ENCODE peak calls at places on chromosome 22, in six cellular contexts. O is thoracic aorta; B is CD4-positive, alpha-beta T cell; J is endodermal cell; W is foreskin fibroblast; F is spleen. U is an unnamed sample.

GRCh38 chr22:42993651-42994275 is 21.2 kb downstream of the PACSIN2 start:
- DNase-seq in O (no peak), B (no peak), J (no peak), W (peak; percentile 46), F (no peak), U (no peak)

GRCh38 chr22:41050873-41051272 is 41.5 kb upstream of the EP300 start:
- DNase-seq in O (no peak), B (no peak), J (no peak), W (no peak), F (no peak), U (no peak)

GRCh38 chr22:29469755-29470154 is 10.3 kb upstream of the NEFH start:
- DNase-seq in O (no peak), B (no peak), J (peak; percentile 77), W (no peak), F (no peak), U (no peak)

GRCh38 chr22:24975813-24976341 is 23.4 kb downstream of the KIAA1671 start:
- DNase-seq in O (no peak), B (no peak), J (no peak), W (no peak), F (no peak), U (no peak)

GRCh38 chr22:22931557-22932270 is 44.1 kb downstream of the IGLL5 start:
- DNase-seq in O (no peak), B (no peak), J (no peak), W (no peak), F (peak; percentile 77), U (no peak)

GRCh38 chr22:36081023-36081431 is 52.4 kb upstream of the RBFOX2 start:
- DNase-seq in O (no peak), B (no peak), J (no peak), W (peak; percentile 79), F (no peak), U (no peak)

GRCh38 chr22:41939981-41940852 is 6.7 kb downstream of the CENPM start:
- DNase-seq in O (no peak), B (peak; percentile 92), J (peak; percentile 47), W (no peak), F (peak; percentile 95), U (peak; percentile 84)

GRCh38 chr22:48503876-48504275 is 1323.8 kb downstream of the BRD1 start:
- DNase-seq in O (no peak), B (no peak), J (no peak), W (no peak), F (peak; percentile 31), U (no peak)

GRCh38 chr22:40922484-40923303 is 28.5 kb upstream of the RBX1 start:
- DNase-seq in O (no peak), B (no peak), J (no peak), W (peak; percentile 43), F (no peak), U (no peak)

GRCh38 chr22:48779661-48780596 is 1047.7 kb downstream of the BRD1 start:
- DNase-seq in O (no peak), B (no peak), J (peak; percentile 33), W (no peak), F (no peak), U (no peak)

GRCh38 chr22:44848296-44848741 is 95.9 kb downstream of the ARHGAP8 start:
- DNase-seq in O (no peak), B (no peak), J (peak; percentile 38), W (no peak), F (no peak), U (no peak)

GRCh38 chr22:32803020-32803758 is 1.7 kb downstream of the TIMP3 start:
- DNase-seq in O (no peak), B (no peak), J (peak; percentile 67), W (no peak), F (no peak), U (no peak)

GRCh38 chr22:43878831-43879550 is 12.8 kb downstream of the PNPLA5 start:
- DNase-seq in O (no peak), B (no peak), J (peak; percentile 32), W (no peak), F (peak; percentile 49), U (no peak)

GRCh38 chr22:35914665-35915476 is 113.8 kb downstream of the RBFOX2 start:
- DNase-seq in O (peak; percentile 33), B (no peak), J (peak; percentile 89), W (peak; percentile 86), F (no peak), U (no peak)

GRCh38 chr22:47031628-47031915 is 269.1 kb downstream of the TBC1D22A start:
- DNase-seq in O (no peak), B (no peak), J (no peak), W (no peak), F (peak; percentile 59), U (no peak)

GRCh38 chr22:42340695-42341383 is 70.4 kb upstream of the TCF20 start:
- DNase-seq in O (no peak), B (no peak), J (peak; percentile 85), W (no peak), F (no peak), U (no peak)

GRCh38 chr22:26975865-26976264 is 318.5 kb downstream of the MIAT start:
- DNase-seq in O (no peak), B (no peak), J (no peak), W (no peak), F (no peak), U (no peak)
- TF ChIP-seq CTCF in O (no peak), B (no peak), J (peak; percentile 65), W (no peak), F (no peak), U (no peak)

DNA sequence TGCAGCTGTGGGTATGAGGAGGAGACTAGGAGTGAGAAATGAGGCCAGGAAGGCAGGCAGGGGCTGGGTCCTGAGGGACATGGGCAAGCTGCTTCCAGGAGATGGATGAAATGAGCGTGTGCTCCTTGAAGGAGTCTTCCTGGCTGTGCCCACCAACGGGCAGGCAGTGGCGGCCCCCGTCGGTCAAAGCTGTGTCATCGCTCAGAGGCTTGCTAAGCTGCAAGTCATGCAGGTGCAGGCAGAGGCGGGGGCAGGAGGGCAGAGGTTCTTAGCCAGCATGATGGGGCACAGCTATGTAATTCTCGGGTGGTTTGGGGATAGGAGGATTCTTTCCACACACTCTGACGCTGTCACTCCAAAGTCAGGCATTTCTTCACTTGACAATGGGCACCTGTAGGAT is 12.5 kb upstream of the PEX26 start:
- DNase-seq in O (no peak), B (no peak), J (peak; percentile 81), W (no peak), F (peak; percentile 77), U (no peak)
- TF ChIP-seq CTCF in O (no peak), B (no peak), J (peak; percentile 57), W (no peak), F (no peak), U (no peak)

DNA sequence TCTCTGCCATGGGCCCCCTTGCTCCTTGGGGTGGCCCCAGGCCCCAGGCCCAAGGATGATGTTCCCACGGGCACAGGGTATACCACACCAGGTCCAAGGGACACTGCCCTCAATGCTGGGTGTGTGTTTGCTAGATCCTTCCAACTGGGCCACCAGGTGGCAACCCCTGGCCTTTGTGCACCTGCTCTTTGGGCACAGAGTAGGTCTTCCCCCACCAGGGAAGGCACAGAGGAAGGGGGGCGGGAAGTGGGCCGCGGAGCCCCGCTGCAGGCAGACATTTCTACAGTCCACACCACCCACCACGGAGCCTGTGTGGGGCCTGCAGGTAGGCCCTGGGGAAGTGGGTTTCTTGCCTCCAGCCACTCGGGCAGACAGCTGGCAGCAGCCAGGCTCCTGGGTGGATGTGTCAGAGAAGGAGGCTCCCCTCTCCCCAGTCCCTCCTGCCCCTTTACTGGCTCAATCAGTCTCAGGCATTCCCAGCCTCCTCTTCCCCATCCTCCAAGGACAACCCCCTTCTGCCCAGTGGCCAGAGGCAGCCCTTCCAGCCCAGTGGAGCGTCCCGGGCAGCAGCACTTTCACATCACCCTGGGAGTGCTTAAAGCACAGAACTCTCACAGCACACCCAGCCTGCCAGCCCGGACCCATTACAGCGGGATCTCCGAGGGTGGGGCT is 21.6 kb downstream of the MAFF start:
- DNase-seq in O (no peak), B (no peak), J (no peak), W (no peak), F (no peak), U (no peak)
- TF ChIP-seq CTCF in O (no peak), B (no peak), J (peak; percentile 37), W (no peak), F (no peak), U (no peak)

GRCh38 chr22:37426532-37427127 is 649 bp downstream of the ELFN2 start:
- DNase-seq in O (no peak), B (no peak), J (no peak), W (no peak), F (no peak), U (no peak)

GRCh38 chr22:37427711-37428635 is 694 bp upstream of the ELFN2 start:
- DNase-seq in O (no peak), B (no peak), J (peak; percentile 62), W (no peak), F (no peak), U (no peak)

GRCh38 chr22:37430941-37431340 is 3.7 kb upstream of the ELFN2 start:
- DNase-seq in O (no peak), B (no peak), J (peak; percentile 12), W (no peak), F (no peak), U (no peak)

GRCh38 chr22:37427128-37427710 is at the start of gene ELFN2:
- DNase-seq in O (no peak), B (no peak), J (peak; percentile 72), W (no peak), F (no peak), U (no peak)

GRCh38 chr22:37428649-37429586 is 1.6 kb upstream of the ELFN2 start:
- DNase-seq in O (no peak), B (peak; percentile 52), J (peak; percentile 89), W (no peak), F (no peak), U (peak; percentile 42)
- TF ChIP-seq CTCF in O (peak; percentile 40), B (peak; percentile 74), J (peak; percentile 91), W (peak; percentile 85), F (peak; percentile 29), U (no peak)

GRCh38 chr22:30519842-30520425 is 14.4 kb upstream of the SEC14L4 start:
- DNase-seq in O (no peak), B (no peak), J (no peak), W (no peak), F (no peak), U (no peak)
- TF ChIP-seq CTCF in O (no peak), B (no peak), J (no peak), W (no peak), F (no peak), U (no peak)